ENCODE peak calls at places on chromosomes 11 and 22, in nine cellular contexts. Z is T-helper 9 cell; B is Calu3; M is psoas muscle; K is activated T-cell treated with anti-CD3 and anti-CD28 coated beads, Interleukin-2, amount 50 U/mL, for 72 hours; R is stimulated activated CD4-positive, alpha-beta T cell treated with anti-CD3 and anti-CD28 coated beads, Interleukin-1b, Interleukin-23, amount 100 ng/mL, for 24 hours; S is neural progenitor cell; T is NCI-H1436; G is activated CD4-positive, alpha-beta T cell treated with anti-CD3 and anti-CD28 coated beads, Interleukin-2, amount 50 U/mL, for 48 hours. Q is an unnamed sample.

GRCh38 chr11:65395961-65396530 is 9.6 kb downstream of the FRMD8 start:
- DNase-seq in R (no peak), K (no peak), G (no peak), T (no peak), B (no peak), M (no peak), Z (no peak), S (no peak), Q (no peak)

GRCh38 chr11:87266751-87267150 is 229.0 kb downstream of the TMEM135 start:
- DNase-seq in S (no peak), Z (no peak), G (no peak), M (no peak), T (peak; percentile 86), B (no peak), K (no peak), R (no peak), Q (no peak)

GRCh38 chr22:23036684-23037428 is 33.5 kb upstream of the GNAZ start:
- DNase-seq in M (no peak), G (no peak), K (no peak), R (no peak), T (no peak), B (no peak), S (no peak), Z (no peak), Q (no peak)

GRCh38 chr11:101128571-101129202 is 926 bp downstream of the PGR start:
- DNase-seq in T (no peak), G (no peak), M (peak; percentile 16), B (no peak), K (no peak), Z (no peak), R (no peak), S (peak; percentile 36), Q (peak; percentile 24)

GRCh38 chr11:16924826-16925494 is 89.3 kb downstream of the PLEKHA7 start:
- DNase-seq in G (no peak), M (peak; percentile 28), T (no peak), K (no peak), S (peak; percentile 72), B (peak; percentile 93), R (no peak), Z (no peak), Q (peak; percentile 44)

GRCh38 chr22:21009638-21010425 is 5.1 kb upstream of the P2RX6 start:
- DNase-seq in R (no peak), G (no peak), K (peak; percentile 43), T (no peak), M (no peak), B (peak; percentile 47), Z (no peak), S (peak; percentile 88), Q (no peak)

GRCh38 chr11:62402994-62403393 is 15.8 kb upstream of the SCGB1A1 start:
- DNase-seq in G (no peak), S (no peak), B (no peak), K (no peak), Z (no peak), R (no peak), M (no peak), T (no peak), Q (no peak)

GRCh38 chr11:47483408-47483807 is 34.5 kb upstream of the RAPSN start:
- DNase-seq in T (no peak), R (no peak), S (no peak), M (no peak), G (no peak), Z (no peak), K (no peak), B (no peak), Q (no peak)

GRCh38 chr11:74877132-74877531 is 71.8 kb downstream of the XRRA1 start:
- DNase-seq in T (no peak), B (no peak), S (no peak), G (no peak), K (no peak), M (no peak), R (no peak), Z (no peak), Q (no peak)

GRCh38 chr11:1041936-1042608 is 5.6 kb upstream of the MUC6 start:
- DNase-seq in Z (no peak), S (no peak), T (no peak), K (no peak), R (no peak), B (peak; percentile 70), M (peak; percentile 10), G (no peak), Q (peak; percentile 51)

GRCh38 chr11:17381156-17381555 is 7.3 kb downstream of the KCNJ11 start:
- DNase-seq in G (no peak), Z (no peak), R (no peak), B (no peak), M (no peak), K (no peak), T (no peak), S (no peak), Q (no peak)

GRCh38 chr22:47659467-47660302 is 897.2 kb downstream of the TBC1D22A start:
- DNase-seq in S (peak; percentile 44), R (no peak), K (no peak), T (peak; percentile 21), G (no peak), M (no peak), Z (no peak), B (no peak), Q (no peak)

GRCh38 chr11:123217897-123218296 is 22.8 kb upstream of the CLMP start:
- DNase-seq in T (no peak), Z (no peak), R (no peak), S (no peak), B (no peak), K (no peak), G (no peak), M (no peak), Q (no peak)

GRCh38 chr11:28808771-28809170 is 700.6 kb downstream of the METTL15 start:
- DNase-seq in G (no peak), B (no peak), K (no peak), R (no peak), T (no peak), Z (no peak), S (no peak), M (no peak), Q (no peak)

GRCh38 chr11:68798221-68798813 is 43.4 kb downstream of the CPT1A start:
- DNase-seq in Z (peak; percentile 44), M (no peak), T (no peak), R (peak; percentile 16), B (peak; percentile 33), K (peak; percentile 47), G (peak; percentile 55), S (peak; percentile 83), Q (no peak)

Q was measured in tibial artery.